ENCODE peak calls at places on chromosome 12, in ten cellular contexts. L is NCI-H1092, Y is AG09309, S is progenitor cell of endocrine pancreas, O is HT1080, H is stomach, D is C1 segment of cervical spinal cord, C is A172, M is psoas muscle, V is neural crest cell. J is an unnamed sample.
A peak's percentile ranks its signal among the peaks of the same experiment; 100 is the strongest.

GRCh38 chr12:95117178-95117599 is 43.8 kb upstream of the NR2C1 start:
- DNase-seq in L (peak; percentile 34), Y (peak; percentile 39), S (peak; percentile 28), O (peak; percentile 83), H (peak; percentile 74), D (peak; percentile 1), C (peak; percentile 75), M (no peak), V (peak; percentile 45), J (peak; percentile 51)

GRCh38 chr12:101696477-101697196 is 803 bp upstream of the CHPT1 start:
- DNase-seq in L (no peak), Y (no peak), S (no peak), O (no peak), H (peak; percentile 32), D (peak; percentile 13), C (no peak), M (peak; percentile 67), V (no peak), J (no peak)

GRCh38 chr12:19236656-19237055 is 107.1 kb downstream of the PLEKHA5 start:
- DNase-seq in L (no peak), Y (no peak), S (no peak), O (no peak), H (no peak), D (no peak), C (no peak), M (no peak), V (peak; percentile 20), J (no peak)

GRCh38 chr12:112198120-112198733 is 72.9 kb downstream of the TRAFD1 start:
- DNase-seq in L (peak; percentile 10), Y (no peak), S (peak; percentile 36), O (peak; percentile 50), H (peak; percentile 46), D (peak; percentile 24), C (peak; percentile 49), M (no peak), V (peak; percentile 53), J (peak; percentile 6)

GRCh38 chr12:63410197-63410596 is 258.1 kb downstream of the DPY19L2 start:
- DNase-seq in L (no peak), Y (no peak), S (no peak), O (peak; percentile 10), H (no peak), D (no peak), C (no peak), M (no peak), V (no peak), J (no peak)

GRCh38 chr12:49823350-49823749 is 4.9 kb downstream of the NCKAP5L start:
- DNase-seq in L (no peak), Y (no peak), S (no peak), O (no peak), H (no peak), D (no peak), C (no peak), M (no peak), V (no peak), J (no peak)

GRCh38 chr12:115096673-115097349 is 412.8 kb upstream of the TBX3 start:
- DNase-seq in L (no peak), Y (peak; percentile 20), S (no peak), O (peak; percentile 6), H (no peak), D (no peak), C (no peak), M (peak; percentile 16), V (no peak), J (no peak)

GRCh38 chr12:123031171-123031845 is 50.8 kb downstream of the ARL6IP4 start:
- DNase-seq in L (no peak), Y (no peak), S (no peak), O (no peak), H (no peak), D (no peak), C (no peak), M (no peak), V (no peak), J (no peak)

GRCh38 chr12:88946377-88946997 is 366.2 kb upstream of the KITLG start:
- DNase-seq in L (no peak), Y (peak; percentile 76), S (no peak), O (peak; percentile 64), H (no peak), D (no peak), C (peak; percentile 76), M (no peak), V (no peak), J (no peak)

GRCh38 chr12:79682593-79682992 is 8.2 kb downstream of the PAWR start:
- DNase-seq in L (no peak), Y (no peak), S (no peak), O (no peak), H (no peak), D (no peak), C (no peak), M (no peak), V (no peak), J (no peak)

GRCh38 chr12:41936333-41936732 is 208.3 kb downstream of the GXYLT1 start:
- DNase-seq in L (no peak), Y (no peak), S (no peak), O (no peak), H (no peak), D (no peak), C (no peak), M (no peak), V (no peak), J (no peak)

GRCh38 chr12:59036973-59037807 is 116.9 kb upstream of the LRIG3 start:
- DNase-seq in L (no peak), Y (no peak), S (no peak), O (peak; percentile 74), H (no peak), D (no peak), C (peak; percentile 47), M (no peak), V (no peak), J (no peak)

GRCh38 chr12:51661836-51662235 is 70.8 kb downstream of the SCN8A start:
- DNase-seq in L (no peak), Y (no peak), S (no peak), O (no peak), H (no peak), D (no peak), C (no peak), M (no peak), V (no peak), J (no peak)

GRCh38 chr12:121803861-121804416 is at the start of gene SETD1B:
- DNase-seq in L (no peak), Y (no peak), S (no peak), O (peak; percentile 80), H (peak; percentile 64), D (peak; percentile 32), C (peak; percentile 63), M (peak; percentile 58), V (no peak), J (peak; percentile 27)